ENCODE peak calls at places on chromosomes 7 and 10, in nine cellular contexts. W is GM12865, P is coronary artery, I is nephron progenitor cell, L is neural progenitor cell, Y is right atrium auricular region, S is GM10248, D is WTC11, T is HL-60. V is an unnamed sample.

GRCh38 chr7:156608176-156608478 is 32.4 kb upstream of the RNF32 start:
- DNase-seq in W (no peak), P (no peak), I (no peak), L (no peak), Y (no peak), S (no peak), D (no peak), T (no peak), V (no peak)

GRCh38 chr10:113213041-113213440 is 263.0 kb downstream of the TCF7L2 start:
- DNase-seq in W (no peak), P (no peak), I (no peak), L (no peak), Y (no peak), S (no peak), D (no peak), T (no peak), V (no peak)

GRCh38 chr7:37329940-37330339 is 118.7 kb downstream of the ELMO1 start:
- DNase-seq in W (no peak), P (no peak), I (no peak), L (no peak), Y (no peak), S (no peak), D (no peak), T (no peak), V (no peak)

GRCh38 chr7:34313289-34313688 is 344.7 kb upstream of the NPSR1 start:
- DNase-seq in W (no peak), P (no peak), I (no peak), L (no peak), Y (no peak), S (no peak), D (no peak), T (no peak), V (no peak)

GRCh38 chr7:127907638-127908040 is 123.6 kb downstream of the LRRC4 start:
- DNase-seq in W (no peak), P (no peak), I (no peak), L (no peak), Y (no peak), S (no peak), D (no peak), T (no peak), V (no peak)

GRCh38 chr10:75428434-75429158 is 2.8 kb upstream of the LRMDA start:
- DNase-seq in W (peak), P (no peak), I (no peak), L (no peak), Y (no peak), S (no peak), D (no peak), T (peak), V (no peak)

GRCh38 chr7:123372368-123372767 is 162.0 kb downstream of the IQUB start:
- DNase-seq in W (no peak), P (no peak), I (no peak), L (no peak), Y (no peak), S (no peak), D (no peak), T (no peak), V (no peak)

GRCh38 chr10:49837096-49837495 is 75.0 kb upstream of the OGDHL start:
- DNase-seq in W (no peak), P (no peak), I (no peak), L (no peak), Y (no peak), S (no peak), D (no peak), T (no peak), V (no peak)

GRCh38 chr10:73772280-73773151 is 9.3 kb upstream of the CHCHD1 start:
- DNase-seq in W (peak), P (peak), I (peak), L (peak), Y (peak), S (peak), D (peak), T (peak), V (peak)

GRCh38 chr7:47602272-47603004 is 20.5 kb upstream of the TNS3 start:
- DNase-seq in W (no peak), P (no peak), I (no peak), L (no peak), Y (no peak), S (no peak), D (no peak), T (no peak), V (no peak)

GRCh38 chr7:26620352-26620751 is 244.0 kb downstream of the SKAP2 start:
- DNase-seq in W (no peak), P (no peak), I (peak), L (peak), Y (no peak), S (no peak), D (peak), T (no peak), V (no peak)

GRCh38 chr10:44787480-44788075 is 123.6 kb upstream of the TMEM72 start:
- DNase-seq in W (no peak), P (no peak), I (no peak), L (no peak), Y (no peak), S (no peak), D (no peak), T (no peak), V (no peak)

GRCh38 chr10:71629131-71629530 is 90.4 kb downstream of the C10orf105 start:
- DNase-seq in W (no peak), P (no peak), I (no peak), L (peak), Y (no peak), S (no peak), D (no peak), T (no peak), V (no peak)

GRCh38 chr10:91251430-91252056 is 31.1 kb downstream of the PCGF5 start:
- DNase-seq in W (peak), P (no peak), I (peak), L (peak), Y (peak), S (peak), D (peak), T (peak), V (peak)

GRCh38 chr10:87059401-87059800 is 35.2 kb downstream of the GLUD1 start:
- DNase-seq in W (no peak), P (no peak), I (no peak), L (no peak), Y (no peak), S (no peak), D (no peak), T (no peak), V (no peak)

GRCh38 chr10:87053121-87053520 is 33.0 kb downstream of the FAM25A start:
- DNase-seq in W (no peak), P (no peak), I (no peak), L (no peak), Y (no peak), S (no peak), D (no peak), T (no peak), V (peak)

GRCh38 chr10:87053577-87054181 is 33.6 kb downstream of the FAM25A start:
- DNase-seq in W (no peak), P (no peak), I (no peak), L (no peak), Y (no peak), S (no peak), D (no peak), T (no peak), V (no peak)

GRCh38 chr10:87058171-87058570 is 36.5 kb downstream of the GLUD1 start:
- DNase-seq in W (no peak), P (no peak), I (no peak), L (no peak), Y (no peak), S (no peak), D (no peak), T (no peak), V (no peak)

DNA sequence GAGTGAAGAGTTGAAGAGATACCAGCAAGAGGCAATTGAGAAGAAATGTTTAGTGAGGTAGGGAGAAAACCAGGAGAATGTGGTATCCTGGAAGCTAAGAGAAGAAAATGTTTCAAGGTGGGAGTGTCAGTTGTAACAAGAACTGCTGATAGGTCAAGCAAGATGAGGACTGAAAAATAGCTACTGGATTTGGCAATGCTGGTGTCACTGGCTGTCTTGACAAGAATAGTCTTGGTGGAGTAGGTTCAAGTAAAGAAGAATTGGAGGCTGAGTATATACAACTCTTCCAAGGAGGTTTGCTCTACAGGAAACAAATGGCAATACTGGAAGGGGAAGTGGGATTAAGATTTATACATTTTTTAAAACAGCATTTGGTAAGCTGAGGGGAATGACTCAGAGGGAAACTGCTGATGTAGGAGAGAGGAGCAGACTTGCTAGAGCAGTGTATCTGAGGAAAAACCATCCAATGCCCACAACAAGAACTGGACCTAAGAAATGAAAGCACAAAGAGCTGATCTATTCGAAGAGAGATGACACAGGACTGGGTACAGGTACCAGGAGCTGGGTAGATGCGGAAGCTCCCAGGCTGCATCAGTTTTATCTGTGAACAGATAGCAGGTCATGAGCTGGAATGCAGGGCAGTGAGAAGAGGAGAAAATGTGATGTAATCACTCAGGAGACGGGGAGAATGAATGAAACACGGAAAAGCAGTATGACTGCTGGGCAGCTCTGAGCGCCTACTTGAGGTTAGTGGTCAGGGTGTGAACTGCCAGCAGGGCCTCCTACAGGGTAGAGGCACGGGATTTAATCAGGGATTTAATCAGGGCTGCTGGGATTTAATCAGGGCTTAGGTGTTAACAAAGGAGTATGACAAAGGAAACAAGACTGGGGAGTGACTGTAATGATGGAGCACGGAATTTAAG is 34.5 kb downstream of the FAM25A start:
- DNase-seq in W (peak), P (no peak), I (no peak), L (peak), Y (no peak), S (no peak), D (no peak), T (no peak), V (no peak)
- TF ChIP-seq CTCF in W (no peak), P (no peak), I (no peak), L (peak), Y (no peak), S (no peak), D (no peak), T (no peak), V (no peak)

GRCh38 chr7:77989981-77990566 is 191.5 kb downstream of the PHTF2 start:
- DNase-seq in W (peak), P (no peak), I (no peak), L (no peak), Y (no peak), S (no peak), D (peak), T (peak), V (no peak)
- TF ChIP-seq CTCF in W (peak), P (no peak), I (no peak), L (peak), Y (no peak), S (peak), D (peak), T (no peak), V (no peak)

GRCh38 chr10:61021926-61022325 is 77.9 kb upstream of the RHOBTB1 start:
- DNase-seq in W (no peak), P (no peak), I (no peak), L (no peak), Y (no peak), S (no peak), D (no peak), T (no peak), V (no peak)

GRCh38 chr10:61023053-61023452 is 79.1 kb upstream of the RHOBTB1 start:
- DNase-seq in W (no peak), P (no peak), I (no peak), L (no peak), Y (no peak), S (no peak), D (no peak), T (no peak), V (no peak)

GRCh38 chr10:61020420-61021158 is 76.6 kb upstream of the RHOBTB1 start:
- DNase-seq in W (no peak), P (no peak), I (no peak), L (no peak), Y (no peak), S (no peak), D (no peak), T (no peak), V (no peak)

GRCh38 chr10:61028861-61029361 is 84.9 kb upstream of the RHOBTB1 start:
- DNase-seq in W (no peak), P (no peak), I (no peak), L (no peak), Y (no peak), S (no peak), D (no peak), T (no peak), V (no peak)

GRCh38 chr10:61024801-61025201 is 80.8 kb upstream of the RHOBTB1 start:
- DNase-seq in W (no peak), P (no peak), I (peak), L (peak), Y (no peak), S (no peak), D (peak), T (no peak), V (no peak)
- TF ChIP-seq CTCF in W (peak), P (no peak), I (peak), L (peak), Y (no peak), S (peak), D (peak), T (no peak), V (peak)

GRCh38 chr10:125039354-125039769 is 97.4 kb downstream of the ZRANB1 start:
- DNase-seq in W (no peak), P (no peak), I (no peak), L (no peak), Y (no peak), S (no peak), D (no peak), T (no peak), V (no peak)

GRCh38 chr10:125035588-125036298 is 93.8 kb downstream of the ZRANB1 start:
- DNase-seq in W (no peak), P (no peak), I (no peak), L (no peak), Y (no peak), S (no peak), D (no peak), T (no peak), V (no peak)

GRCh38 chr10:125037145-125037544 is 95.2 kb downstream of the ZRANB1 start:
- DNase-seq in W (no peak), P (no peak), I (no peak), L (no peak), Y (no peak), S (no peak), D (no peak), T (no peak), V (peak)

GRCh38 chr10:125041856-125042506 is 100.1 kb downstream of the ZRANB1 start:
- DNase-seq in W (no peak), P (no peak), I (no peak), L (no peak), Y (no peak), S (no peak), D (no peak), T (no peak), V (no peak)

GRCh38 chr10:125038637-125039036 is 96.7 kb downstream of the ZRANB1 start:
- DNase-seq in W (peak), P (peak), I (no peak), L (no peak), Y (no peak), S (no peak), D (peak), T (peak), V (peak)
- TF ChIP-seq CTCF in W (peak), P (no peak), I (no peak), L (no peak), Y (no peak), S (peak), D (no peak), T (no peak), V (no peak)

GRCh38 chr7:144133307-144133706 is 10.3 kb downstream of the OR2A14 start:
- DNase-seq in W (no peak), P (no peak), I (no peak), L (no peak), Y (no peak), S (no peak), D (no peak), T (no peak), V (no peak)

GRCh38 chr7:144132262-144132661 is 9.3 kb downstream of the OR2A14 start:
- DNase-seq in W (no peak), P (no peak), I (no peak), L (no peak), Y (no peak), S (no peak), D (no peak), T (no peak), V (no peak)

GRCh38 chr7:144134116-144134515 is 11.1 kb downstream of the OR2A14 start:
- DNase-seq in W (no peak), P (no peak), I (no peak), L (no peak), Y (no peak), S (no peak), D (no peak), T (no peak), V (no peak)

DNA sequence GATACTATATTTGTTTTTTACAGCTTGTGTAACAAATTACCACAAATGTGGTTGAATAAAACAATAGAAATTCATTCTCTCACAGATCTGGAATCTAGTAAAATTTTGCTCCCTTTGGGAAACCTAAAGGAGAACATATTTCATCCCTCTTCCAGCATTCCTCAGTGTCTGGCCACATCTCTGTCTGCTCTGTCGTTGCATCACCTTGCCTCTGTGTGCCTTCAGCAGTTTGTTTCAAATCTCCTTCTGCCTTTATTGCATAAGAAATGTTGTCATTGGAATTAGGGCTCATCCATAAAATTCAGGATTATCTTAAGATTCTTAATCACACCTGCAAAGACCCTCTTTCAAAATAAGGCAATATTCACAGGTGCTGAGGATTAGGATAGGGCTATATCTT is 14.5 kb downstream of the OR2A14 start:
- DNase-seq in W (no peak), P (no peak), I (no peak), L (no peak), Y (no peak), S (no peak), D (no peak), T (no peak), V (no peak)
- TF ChIP-seq CTCF in W (no peak), P (no peak), I (no peak), L (no peak), Y (no peak), S (no peak), D (no peak), T (no peak), V (no peak)